ENCODE peak calls at places on chromosomes 2 and 18, in five cellular contexts. P, V, J, Q and Z are unnamed samples.

GRCh38 chr2:11040992-11041391 is 114.3 kb upstream of the SLC66A3 start:
- DNase-seq in V (no peak), P (no peak), J (no peak), Q (no peak), Z (no peak)

GRCh38 chr2:222713007-222713406 is 41.5 kb downstream of the MOGAT1 start:
- DNase-seq in V (no peak), Q (no peak), P (no peak), J (no peak), Z (no peak)

GRCh38 chr18:50142441-50143120 is 52.4 kb downstream of the MYO5B start:
- DNase-seq in P (no peak), J (no peak), Q (no peak), V (no peak), Z (no peak)

GRCh38 chr2:229313591-229313990 is 42.5 kb upstream of the PID1 start:
- DNase-seq in J (peak), Q (no peak), V (no peak), P (no peak), Z (peak)

GRCh38 chr2:174259981-174260380 is 11.6 kb upstream of the OLA1 start:
- DNase-seq in V (no peak), J (peak), P (no peak), Q (no peak), Z (peak)

GRCh38 chr18:3885209-3885792 is 435.3 kb downstream of the TGIF1 start:
- DNase-seq in J (no peak), V (no peak), P (no peak), Q (no peak), Z (no peak)

GRCh38 chr2:170713280-170714155 is 1.6 kb upstream of the SP5 start:
- DNase-seq in J (no peak), Q (no peak), V (no peak), P (no peak), Z (no peak)

GRCh38 chr18:29191263-29191662 is 1014.3 kb upstream of the CDH2 start:
- DNase-seq in Q (no peak), P (no peak), V (no peak), J (peak), Z (peak)

GRCh38 chr18:67525328-67526110 is 9.0 kb upstream of the DSEL start:
- DNase-seq in P (no peak), V (no peak), Q (no peak), J (peak), Z (peak)

GRCh38 chr2:23826771-23827170 is 100.2 kb downstream of the ATAD2B start:
- DNase-seq in V (no peak), P (no peak), Q (no peak), J (no peak), Z (no peak)

GRCh38 chr2:9539530-9539929 is 16.1 kb downstream of the ADAM17 start:
- DNase-seq in V (no peak), P (no peak), Q (no peak), J (peak), Z (peak)

GRCh38 chr2:96664366-96664765 is 21.8 kb downstream of the FER1L5 start:
- DNase-seq in J (no peak), P (no peak), Q (no peak), V (no peak), Z (no peak)

GRCh38 chr2:157809212-157809611 is 66.9 kb downstream of the ACVR1 start:
- DNase-seq in J (peak), Q (no peak), V (no peak), P (no peak), Z (peak)

GRCh38 chr2:115083216-115083615 is 640.8 kb downstream of the DPP10 start:
- DNase-seq in P (no peak), J (no peak), Q (no peak), V (no peak), Z (no peak)

GRCh38 chr2:8426577-8426976 is 255.3 kb upstream of the ID2 start:
- DNase-seq in J (no peak), P (no peak), Q (no peak), V (no peak), Z (no peak)

GRCh38 chr2:42975358-42975717 is 183.0 kb upstream of the HAAO start:
- DNase-seq in Q (no peak), V (no peak), P (no peak), J (no peak), Z (no peak)